ENCODE peak calls at places on chromosomes 2 and 18, in four cellular contexts. M is fibroblast of lung, N is epithelial cell of proximal tubule, L is right lobe of liver. I is an unnamed sample.

GRCh38 chr2:15313657-15314056 is 247.5 kb downstream of the NBAS start:
- DNase-seq in M (peak), N (peak), L (no peak), I (no peak)

GRCh38 chr2:189566046-189566445 is 14.5 kb downstream of the SLC40A1 start:
- DNase-seq in M (peak), N (no peak), L (no peak), I (no peak)

GRCh38 chr2:240478346-240479110 is 43.1 kb downstream of the GPC1 start:
- DNase-seq in M (no peak), N (no peak), L (no peak), I (peak)

GRCh38 chr18:49050462-49050861 is 99.7 kb upstream of the SMAD7 start:
- DNase-seq in M (no peak), N (no peak), L (no peak), I (no peak)

GRCh38 chr2:186697536-186697935 is 3.7 kb downstream of the FAM171B start:
- DNase-seq in M (peak), N (no peak), L (no peak), I (no peak)

GRCh38 chr18:1511619-1512311 is 607.1 kb downstream of the ADCYAP1 start:
- DNase-seq in M (no peak), N (no peak), L (no peak), I (no peak)

GRCh38 chr2:147558620-147559019 is 286.2 kb upstream of the ACVR2A start:
- DNase-seq in M (no peak), N (no peak), L (no peak), I (no peak)

GRCh38 chr2:158321264-158321663 is 135.3 kb downstream of the CCDC148 start:
- DNase-seq in M (peak), N (peak), L (no peak), I (no peak)

GRCh38 chr2:105239924-105240323 is 1.6 kb upstream of the GPR45 start:
- DNase-seq in M (peak), N (peak), L (no peak), I (no peak)

GRCh38 chr18:7514796-7515440 is 52.2 kb upstream of the PTPRM start:
- DNase-seq in M (peak), N (no peak), L (no peak), I (no peak)

GRCh38 chr2:33086400-33087015 is 139.8 kb downstream of the LTBP1 start:
- DNase-seq in M (peak), N (no peak), L (peak), I (no peak)
- TF ChIP-seq CTCF in M (no peak), N (no peak), L (peak), I (no peak)

GRCh38 chr18:48037481-48038271 is 107.2 kb upstream of the SMAD2 start:
- DNase-seq in M (no peak), N (no peak), L (no peak), I (no peak)
- TF ChIP-seq CTCF in M (no peak), N (peak), L (peak), I (no peak)

GRCh38 chr2:18262601-18263000 is 297.9 kb downstream of the RDH14 start:
- DNase-seq in M (peak), N (no peak), L (no peak), I (no peak)

GRCh38 chr2:18267501-18267900 is 293.0 kb downstream of the RDH14 start:
- DNase-seq in M (peak), N (peak), L (no peak), I (no peak)

GRCh38 chr2:18265614-18266013 is 294.8 kb downstream of the RDH14 start:
- DNase-seq in M (no peak), N (no peak), L (no peak), I (no peak)

GRCh38 chr2:18268400-18268799 is 292.1 kb downstream of the RDH14 start:
- DNase-seq in M (peak), N (peak), L (no peak), I (no peak)

DNA sequence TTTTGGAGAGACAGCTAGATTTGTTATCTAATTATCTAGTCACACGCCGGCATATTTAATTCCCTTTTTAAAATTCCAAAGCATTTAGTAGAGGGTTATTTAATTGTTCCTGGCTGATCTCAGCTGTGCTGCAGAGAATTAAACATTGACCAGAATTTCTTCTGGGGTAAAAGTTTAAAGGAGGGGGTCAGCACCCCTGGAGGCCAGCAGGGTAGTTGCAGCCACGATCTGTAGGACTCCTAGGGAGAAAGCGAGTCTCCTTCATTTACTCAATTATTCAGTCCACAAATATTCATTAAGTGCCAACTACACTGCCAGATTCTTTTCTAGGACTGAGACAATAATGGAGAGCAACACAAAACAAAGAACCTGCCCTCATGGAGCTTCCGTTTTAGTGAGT is 294.3 kb downstream of the RDH14 start:
- DNase-seq in M (no peak), N (no peak), L (no peak), I (no peak)
- TF ChIP-seq CTCF in M (no peak), N (peak), L (no peak), I (no peak)

GRCh38 chr18:5851998-5852397 is 43.3 kb downstream of the TMEM200C start:
- DNase-seq in M (no peak), N (no peak), L (no peak), I (no peak)
- TF ChIP-seq CTCF in M (no peak), N (peak), L (peak), I (no peak)